ENCODE peak calls at places on chromosome 22, in ten cellular contexts. J is iPS-NIHi11; F is mesendoderm; N is kidney epithelial cell; R is stimulated activated CD4-positive, alpha-beta T cell treated with anti-CD3 and anti-CD28 coated beads, Interleukin-2, amount 100 ng/mL, for 48 hours; K is activated naive CD4-positive, alpha-beta T cell treated with anti-CD3 and anti-CD28 coated beads, Interleukin-2, amount 50 U/mL, for 72 hours; G is activated CD4-positive, alpha-beta T cell treated with anti-CD3 and anti-CD28 coated beads for 24 hours; Z is amygdala; U is EL; O is CD4-positive, alpha-beta T cell. M is an unnamed sample.
A peak's percentile ranks its signal among the peaks of the same experiment; 100 is the strongest.

GRCh38 chr22:18067548-18068341 is 10.0 kb upstream of the PEX26 start:
- DNase-seq in J (no peak), F (peak; percentile 42), N (no peak), R (no peak), K (no peak), G (no peak), Z (no peak), U (no peak), O (no peak), M (no peak)

GRCh38 chr22:20867179-20868099 is 8.6 kb downstream of the SNAP29 start:
- DNase-seq in J (no peak), F (no peak), N (no peak), R (no peak), K (no peak), G (no peak), Z (peak; percentile 32), U (no peak), O (no peak), M (peak; percentile 80)

GRCh38 chr22:48734359-48734758 is 1093.3 kb downstream of the BRD1 start:
- DNase-seq in J (no peak), F (no peak), N (no peak), R (no peak), K (no peak), G (no peak), Z (no peak), U (no peak), O (no peak), M (no peak)

GRCh38 chr22:39556970-39557811 is 13.4 kb upstream of the CACNA1I start:
- DNase-seq in J (peak; percentile 59), F (no peak), N (no peak), R (peak; percentile 23), K (peak; percentile 25), G (peak; percentile 42), Z (peak; percentile 39), U (no peak), O (peak; percentile 66), M (no peak)

GRCh38 chr22:35863432-35863831 is 145.8 kb downstream of the APOL5 start:
- DNase-seq in J (no peak), F (peak; percentile 35), N (no peak), R (no peak), K (no peak), G (no peak), Z (no peak), U (no peak), O (no peak), M (no peak)

GRCh38 chr22:47196881-47197701 is 434.6 kb downstream of the TBC1D22A start:
- DNase-seq in J (no peak), F (no peak), N (no peak), R (no peak), K (no peak), G (no peak), Z (no peak), U (no peak), O (peak; percentile 29), M (no peak)

GRCh38 chr22:30873086-30873650 is 95.4 kb downstream of the MORC2 start:
- DNase-seq in J (peak; percentile 13), F (no peak), N (no peak), R (no peak), K (no peak), G (no peak), Z (no peak), U (no peak), O (no peak), M (no peak)

GRCh38 chr22:22171357-22172218 is 73.0 kb upstream of the VPREB1 start:
- DNase-seq in J (peak; percentile 45), F (peak; percentile 55), N (no peak), R (no peak), K (no peak), G (no peak), Z (no peak), U (no peak), O (no peak), M (no peak)

GRCh38 chr22:41092847-41093371 is 517 bp downstream of the EP300 start:
- DNase-seq in J (peak; percentile 28), F (peak; percentile 35), N (no peak), R (no peak), K (no peak), G (no peak), Z (no peak), U (peak; percentile 40), O (no peak), M (peak; percentile 15)

GRCh38 chr22:46501701-46502100 is 35.7 kb downstream of the CELSR1 start:
- DNase-seq in J (no peak), F (no peak), N (peak; percentile 72), R (no peak), K (no peak), G (no peak), Z (no peak), U (peak; percentile 70), O (no peak), M (no peak)

GRCh38 chr22:48251629-48252028 is 1489.2 kb downstream of the TBC1D22A start:
- DNase-seq in J (no peak), F (no peak), N (no peak), R (no peak), K (no peak), G (no peak), Z (no peak), U (no peak), O (no peak), M (no peak)

GRCh38 chr22:44815099-44816070 is 63.0 kb downstream of the ARHGAP8 start:
- DNase-seq in J (peak; percentile 53), F (no peak), N (no peak), R (no peak), K (no peak), G (no peak), Z (no peak), U (no peak), O (no peak), M (no peak)

GRCh38 chr22:28329582-28330073 is 350.0 kb downstream of the TTC28 start:
- DNase-seq in J (no peak), F (no peak), N (no peak), R (no peak), K (no peak), G (no peak), Z (no peak), U (peak; percentile 33), O (no peak), M (no peak)

GRCh38 chr22:32528316-32528715 is 53.7 kb downstream of the FBXO7 start:
- DNase-seq in J (no peak), F (no peak), N (no peak), R (no peak), K (no peak), G (no peak), Z (peak; percentile 61), U (no peak), O (no peak), M (no peak)

GRCh38 chr22:26168199-26168915 is 905 bp upstream of the SEZ6L start:
- DNase-seq in J (no peak), F (peak; percentile 54), N (no peak), R (no peak), K (no peak), G (no peak), Z (no peak), U (no peak), O (no peak), M (no peak)

GRCh38 chr22:30398685-30399680 is 2.2 kb downstream of the SEC14L2 start:
- DNase-seq in J (no peak), F (no peak), N (no peak), R (no peak), K (no peak), G (no peak), Z (no peak), U (peak; percentile 13), O (no peak), M (no peak)

GRCh38 chr22:24768537-24769374 is 5.8 kb downstream of the PIWIL3 start:
- DNase-seq in J (peak; percentile 73), F (peak; percentile 69), N (no peak), R (peak; percentile 9), K (peak; percentile 39), G (peak; percentile 49), Z (peak; percentile 24), U (peak; percentile 61), O (peak; percentile 41), M (peak; percentile 55)

GRCh38 chr22:38435010-38435409 is 20.0 kb downstream of the KCNJ4 start:
- DNase-seq in J (peak; percentile 70), F (peak; percentile 58), N (no peak), R (no peak), K (no peak), G (no peak), Z (no peak), U (no peak), O (no peak), M (no peak)

GRCh38 chr22:27962268-27963191 is 43.5 kb upstream of the PITPNB start:
- DNase-seq in J (peak; percentile 21), F (no peak), N (no peak), R (no peak), K (no peak), G (no peak), Z (no peak), U (peak; percentile 30), O (no peak), M (no peak)

GRCh38 chr22:35397095-35397904 is 2.6 kb upstream of the MCM5 start:
- DNase-seq in J (no peak), F (peak; percentile 58), N (peak; percentile 48), R (no peak), K (no peak), G (no peak), Z (no peak), U (no peak), O (no peak), M (peak; percentile 89)

GRCh38 chr22:23182289-23183106 is 2.2 kb downstream of the BCR start:
- DNase-seq in J (peak; percentile 40), F (peak; percentile 70), N (no peak), R (peak; percentile 58), K (peak; percentile 65), G (peak; percentile 51), Z (peak; percentile 19), U (no peak), O (no peak), M (no peak)

GRCh38 chr22:35542972-35543516 is 2.4 kb downstream of the RASD2 start:
- DNase-seq in J (no peak), F (no peak), N (no peak), R (no peak), K (no peak), G (no peak), Z (no peak), U (no peak), O (no peak), M (no peak)

GRCh38 chr22:50314455-50315288 is 7.2 kb upstream of the PLXNB2 start:
- DNase-seq in J (peak; percentile 46), F (no peak), N (no peak), R (peak; percentile 65), K (peak; percentile 70), G (peak; percentile 66), Z (no peak), U (no peak), O (peak; percentile 73), M (no peak)

GRCh38 chr22:30308096-30308495 is 18.6 kb downstream of the TBC1D10A start:
- DNase-seq in J (no peak), F (no peak), N (no peak), R (no peak), K (no peak), G (no peak), Z (no peak), U (no peak), O (no peak), M (no peak)

GRCh38 chr22:39456262-39457046 is at the start of gene MGAT3:
- DNase-seq in J (no peak), F (no peak), N (no peak), R (no peak), K (no peak), G (no peak), Z (no peak), U (no peak), O (no peak), M (no peak)

GRCh38 chr22:25979968-25980367 is 189.3 kb upstream of the SEZ6L start:
- DNase-seq in J (no peak), F (no peak), N (no peak), R (no peak), K (no peak), G (no peak), Z (no peak), U (no peak), O (no peak), M (no peak)

GRCh38 chr22:45975266-45976161 is 1.4 kb downstream of the WNT7B start:
- DNase-seq in J (no peak), F (peak; percentile 40), N (no peak), R (no peak), K (no peak), G (no peak), Z (no peak), U (no peak), O (no peak), M (no peak)

GRCh38 chr22:46413725-46414379 is 78.3 kb downstream of the TRMU start:
- DNase-seq in J (no peak), F (no peak), N (no peak), R (no peak), K (no peak), G (no peak), Z (no peak), U (no peak), O (no peak), M (no peak)

M was measured in HepG2.